ENCODE peak calls at places on chromosome 21, in seven cellular contexts. F is GM12891, Z is right lobe of liver, Y is A549, R is adrenal gland, A is body of pancreas, H is K562. J is an unnamed sample.

GRCh38 chr21:45496968-45497845 is 45.0 kb downstream of the SLC19A1 start:
- DNase-seq in F (no peak), Y (no peak), H (no peak), R (no peak), Z (peak; percentile 17), A (peak; percentile 9), J (peak; percentile 58)

GRCh38 chr21:15801352-15801863 is 71.6 kb downstream of the USP25 start:
- DNase-seq in H (no peak), F (no peak), R (no peak), A (no peak), Y (no peak), Z (no peak), J (no peak)

GRCh38 chr21:35077975-35078374 is 28.9 kb upstream of the RUNX1 start:
- DNase-seq in H (no peak), Z (no peak), F (no peak), R (no peak), A (no peak), Y (no peak), J (no peak)

GRCh38 chr21:14545906-14546480 is at the start of gene SAMSN1:
- DNase-seq in Y (no peak), F (no peak), Z (peak; percentile 28), R (no peak), A (peak; percentile 14), H (peak; percentile 91), J (no peak)

GRCh38 chr21:17765207-17765606 is 53.9 kb downstream of the C21orf91 start:
- DNase-seq in A (no peak), H (no peak), R (no peak), F (no peak), Y (no peak), Z (no peak), J (no peak)

GRCh38 chr21:45819478-45820170 is 161.9 kb upstream of the COL6A1 start:
- DNase-seq in F (no peak), Z (no peak), A (no peak), H (no peak), Y (no peak), R (no peak), J (no peak)

GRCh38 chr21:44878053-44878982 is 4.8 kb upstream of the PTTG1IP start:
- DNase-seq in R (no peak), A (no peak), H (peak; percentile 72), Y (no peak), F (no peak), Z (peak; percentile 69), J (no peak)

GRCh38 chr21:45600248-45600647 is 43.3 kb upstream of the PCBP3 start:
- DNase-seq in F (no peak), Z (no peak), R (peak; percentile 7), Y (no peak), H (no peak), A (no peak), J (peak; percentile 12)

GRCh38 chr21:28633803-28634572 is 358.7 kb downstream of the LTN1 start:
- DNase-seq in A (no peak), Y (no peak), Z (no peak), F (no peak), H (no peak), R (no peak), J (no peak)

GRCh38 chr21:34073749-34074282 is 438 bp downstream of the MRPS6 start:
- DNase-seq in A (no peak), Y (no peak), F (peak; percentile 36), H (peak; percentile 69), Z (peak; percentile 68), R (peak; percentile 33), J (peak; percentile 63)

GRCh38 chr21:36859744-36860501 is 106.5 kb downstream of the HLCS start:
- DNase-seq in H (peak; percentile 93), R (peak; percentile 80), A (peak; percentile 88), F (no peak), Y (peak; percentile 63), Z (peak; percentile 91), J (peak; percentile 83)
- TF ChIP-seq POLR2A in H (peak; percentile 71), R (no peak), A (no peak), F (no peak), Y (peak; percentile 21), Z (peak; percentile 90), J (no peak)

GRCh38 chr21:37525810-37526209 is 159.2 kb downstream of the DYRK1A start:
- DNase-seq in H (no peak), A (no peak), Y (no peak), F (no peak), Z (no peak), R (no peak), J (no peak)

GRCh38 chr21:37521658-37522057 is 155.1 kb downstream of the DYRK1A start:
- DNase-seq in A (no peak), R (no peak), F (no peak), Y (no peak), H (no peak), Z (no peak), J (no peak)

GRCh38 chr21:37527103-37527502 is 160.5 kb downstream of the DYRK1A start:
- DNase-seq in Z (no peak), H (no peak), F (no peak), A (no peak), Y (no peak), R (no peak), J (no peak)

GRCh38 chr21:37520801-37521200 is 154.2 kb downstream of the DYRK1A start:
- DNase-seq in H (no peak), R (no peak), A (no peak), F (no peak), Z (no peak), Y (no peak), J (no peak)

GRCh38 chr21:37522641-37523295 is 156.2 kb downstream of the DYRK1A start:
- DNase-seq in F (no peak), H (no peak), Y (no peak), Z (no peak), A (no peak), R (no peak), J (no peak)
- TF ChIP-seq POLR2A in F (no peak), H (no peak), Y (no peak), Z (no peak), A (no peak), R (no peak), J (no peak)

GRCh38 chr21:36355868-36356267 is 29.3 kb upstream of the CHAF1B start:
- DNase-seq in R (no peak), Y (no peak), Z (no peak), A (no peak), F (no peak), H (no peak), J (no peak)
- TF ChIP-seq POLR2A in R (no peak), Y (no peak), Z (no peak), A (no peak), F (no peak), H (no peak), J (no peak)

DNA sequence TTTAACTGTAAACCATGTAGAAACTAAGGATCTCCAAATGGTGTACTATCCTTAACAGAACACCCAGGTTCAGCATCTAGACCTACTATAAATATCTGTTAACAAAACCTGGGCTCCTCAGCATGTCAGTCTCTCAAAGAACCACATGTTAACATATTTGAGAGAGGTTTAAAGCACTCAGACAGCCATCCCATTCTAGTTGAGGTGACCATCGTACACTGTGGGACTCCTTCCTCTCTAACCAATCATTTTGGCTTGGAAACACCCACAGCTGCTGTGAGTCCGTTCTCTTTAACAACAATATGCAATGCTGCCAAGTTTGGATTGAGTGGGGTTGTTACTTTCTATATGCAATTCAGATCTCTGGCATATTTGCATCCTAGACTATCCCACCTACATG is 105.8 kb downstream of the MRPL39 start:
- DNase-seq in H (no peak), R (no peak), F (no peak), Y (no peak), A (no peak), Z (no peak), J (no peak)
- TF ChIP-seq POLR2A in H (no peak), R (no peak), F (peak; percentile 92), Y (no peak), A (no peak), Z (no peak), J (no peak)

GRCh38 chr21:41251961-41252642 is 64.5 kb upstream of the FAM3B start:
- DNase-seq in F (no peak), Y (no peak), R (no peak), Z (no peak), H (no peak), A (no peak), J (no peak)

GRCh38 chr21:41250519-41250918 is 66.1 kb upstream of the FAM3B start:
- DNase-seq in F (no peak), R (no peak), A (peak; percentile 68), Y (no peak), Z (no peak), H (no peak), J (no peak)

GRCh38 chr21:41255190-41255589 is 61.4 kb upstream of the FAM3B start:
- DNase-seq in R (no peak), A (no peak), F (no peak), Z (no peak), H (no peak), Y (no peak), J (no peak)

GRCh38 chr21:41256771-41257702 is 59.6 kb upstream of the FAM3B start:
- DNase-seq in F (no peak), H (no peak), R (no peak), Y (no peak), A (no peak), Z (no peak), J (no peak)

DNA sequence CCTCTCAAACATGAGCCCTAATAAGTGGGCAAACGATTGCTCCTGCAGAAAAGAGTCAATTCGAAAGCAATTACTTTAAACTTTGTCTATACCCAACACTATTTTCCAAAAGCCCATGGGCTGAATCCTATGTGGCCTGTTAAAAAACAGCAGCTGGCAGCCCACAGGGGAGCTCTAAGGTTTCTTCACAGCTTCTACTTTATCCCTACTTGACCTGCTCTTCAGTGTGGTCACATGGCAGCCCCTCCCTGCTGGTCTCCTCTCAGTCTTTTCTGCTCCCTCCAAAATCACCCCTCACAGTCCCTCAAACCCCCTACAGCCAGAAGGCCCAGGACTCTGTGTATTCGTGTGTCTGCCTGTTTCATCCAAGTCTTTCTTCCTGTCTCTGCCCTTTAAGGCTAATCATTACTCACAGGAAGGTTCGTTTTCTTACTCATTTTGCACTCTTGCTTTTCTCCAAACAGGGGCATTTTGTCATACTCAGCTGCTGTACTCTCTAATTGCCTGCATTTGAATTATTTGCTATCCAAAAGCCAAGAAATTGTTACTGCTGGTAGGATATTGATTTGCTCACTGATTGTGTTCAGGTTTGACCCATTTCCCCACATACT is 62.4 kb upstream of the FAM3B start:
- DNase-seq in F (no peak), A (no peak), Y (no peak), R (no peak), H (no peak), Z (no peak), J (no peak)
- TF ChIP-seq POLR2A in F (no peak), A (no peak), Y (no peak), R (no peak), H (no peak), Z (no peak), J (no peak)

DNA sequence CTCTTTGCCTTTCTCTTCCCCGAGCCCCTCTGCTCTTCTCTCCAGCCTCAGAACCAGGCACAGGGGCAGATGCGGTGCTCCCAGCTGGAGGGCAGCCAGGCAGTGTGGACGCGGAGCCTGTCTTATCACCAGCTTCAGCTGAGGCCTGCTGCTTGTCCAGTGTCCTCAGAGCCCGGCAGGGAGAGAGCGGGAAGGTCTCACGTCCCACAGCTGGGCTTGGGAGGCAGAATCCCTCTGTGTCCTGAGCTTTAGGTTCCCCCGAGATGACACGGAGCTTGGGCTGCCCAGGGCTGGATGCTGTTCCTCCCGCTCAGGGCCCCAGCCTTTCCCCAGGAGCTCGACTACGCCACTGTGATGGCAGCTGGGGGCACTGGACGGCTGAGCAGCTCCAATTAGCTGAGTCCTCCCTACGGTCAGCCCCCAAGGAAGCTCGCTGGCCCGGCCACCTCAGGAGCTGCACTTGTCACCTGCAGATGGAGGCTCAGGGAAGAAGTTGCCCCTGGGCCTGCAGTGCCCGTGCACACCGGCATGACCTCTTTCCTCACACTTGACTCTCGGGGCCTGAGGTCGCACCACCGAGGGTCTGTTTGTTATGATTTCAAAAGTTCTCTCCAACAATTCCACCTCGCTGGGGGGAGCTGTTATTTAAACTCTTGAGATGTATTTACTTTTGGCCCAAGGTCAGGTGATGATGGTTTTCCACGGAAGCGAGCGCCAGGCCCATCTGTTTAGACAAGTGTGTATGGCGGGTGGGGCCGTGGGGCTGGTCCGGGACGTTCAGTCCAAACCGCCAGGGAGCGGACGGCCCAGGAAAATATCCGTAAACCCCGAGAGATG is 127.3 kb downstream of the SIK1 start:
- DNase-seq in H (no peak), Z (peak; percentile 17), F (no peak), Y (no peak), R (no peak), A (no peak), J (no peak)
- TF ChIP-seq POLR2A in H (no peak), Z (no peak), F (no peak), Y (no peak), R (no peak), A (no peak), J (no peak)